ENCODE peak calls at places on chromosomes 5 and 9, in seven cellular contexts. One of them, this sample, is unnamed.

GRCh38 chr9:34646211-34647083 is at the start of gene GALT:
- DNase-seq in uterus: peak
- DNase-seq in cardiac muscle cell: peak
- DNase-seq in fibroblast of lung: peak
- DNase-seq in pancreas: peak
- DNase-seq in dorsolateral prefrontal cortex: peak
- DNase-seq in left ventricle myocardium inferior: peak
- DNase-seq in this sample: peak

GRCh38 chr5:68538886-68539420 is 323.4 kb downstream of the PIK3R1 start:
- DNase-seq in uterus: no peak
- DNase-seq in cardiac muscle cell: no peak
- DNase-seq in fibroblast of lung: no peak
- DNase-seq in pancreas: no peak
- DNase-seq in dorsolateral prefrontal cortex: no peak
- DNase-seq in left ventricle myocardium inferior: no peak
- DNase-seq in this sample: no peak

GRCh38 chr5:107072440-107072839 is 598.3 kb downstream of the EFNA5 start:
- DNase-seq in uterus: no peak
- DNase-seq in cardiac muscle cell: no peak
- DNase-seq in fibroblast of lung: peak
- DNase-seq in pancreas: no peak
- DNase-seq in dorsolateral prefrontal cortex: no peak
- DNase-seq in left ventricle myocardium inferior: no peak
- DNase-seq in this sample: no peak

GRCh38 chr9:105510024-105510423 is 47.9 kb upstream of the FKTN start:
- DNase-seq in uterus: no peak
- DNase-seq in cardiac muscle cell: no peak
- DNase-seq in fibroblast of lung: peak
- DNase-seq in pancreas: no peak
- DNase-seq in dorsolateral prefrontal cortex: no peak
- DNase-seq in left ventricle myocardium inferior: no peak
- DNase-seq in this sample: no peak

GRCh38 chr5:179621551-179621971 is 1.9 kb downstream of the HNRNPH1 start:
- DNase-seq in uterus: no peak
- DNase-seq in cardiac muscle cell: no peak
- DNase-seq in fibroblast of lung: no peak
- DNase-seq in pancreas: no peak
- DNase-seq in dorsolateral prefrontal cortex: no peak
- DNase-seq in left ventricle myocardium inferior: no peak
- DNase-seq in this sample: no peak

GRCh38 chr5:121019112-121019511 is 555.0 kb downstream of the PRR16 start:
- DNase-seq in uterus: no peak
- DNase-seq in cardiac muscle cell: no peak
- DNase-seq in fibroblast of lung: peak
- DNase-seq in pancreas: no peak
- DNase-seq in dorsolateral prefrontal cortex: no peak
- DNase-seq in left ventricle myocardium inferior: no peak
- DNase-seq in this sample: no peak

GRCh38 chr5:37739817-37740261 is 100.0 kb downstream of the GDNF start:
- DNase-seq in uterus: no peak
- DNase-seq in cardiac muscle cell: no peak
- DNase-seq in fibroblast of lung: peak
- DNase-seq in pancreas: no peak
- DNase-seq in dorsolateral prefrontal cortex: no peak
- DNase-seq in left ventricle myocardium inferior: no peak
- DNase-seq in this sample: no peak

GRCh38 chr5:173315495-173316352 is 12.5 kb downstream of the STC2 start:
- DNase-seq in uterus: peak
- DNase-seq in cardiac muscle cell: peak
- DNase-seq in fibroblast of lung: peak
- DNase-seq in pancreas: peak
- DNase-seq in dorsolateral prefrontal cortex: no peak
- DNase-seq in left ventricle myocardium inferior: no peak
- DNase-seq in this sample: no peak

GRCh38 chr9:71774917-71775316 is 6.6 kb upstream of the CEMIP2 start:
- DNase-seq in uterus: no peak
- DNase-seq in cardiac muscle cell: no peak
- DNase-seq in fibroblast of lung: no peak
- DNase-seq in pancreas: no peak
- DNase-seq in dorsolateral prefrontal cortex: no peak
- DNase-seq in left ventricle myocardium inferior: no peak
- DNase-seq in this sample: no peak

GRCh38 chr5:55176176-55176818 is 3.3 kb upstream of the CDC20B start:
- DNase-seq in uterus: no peak
- DNase-seq in cardiac muscle cell: peak
- DNase-seq in fibroblast of lung: no peak
- DNase-seq in pancreas: peak
- DNase-seq in dorsolateral prefrontal cortex: no peak
- DNase-seq in left ventricle myocardium inferior: peak
- DNase-seq in this sample: no peak

GRCh38 chr9:93655621-93656425 is 79.4 kb downstream of the PHF2 start:
- DNase-seq in uterus: no peak
- DNase-seq in cardiac muscle cell: no peak
- DNase-seq in fibroblast of lung: no peak
- DNase-seq in pancreas: no peak
- DNase-seq in dorsolateral prefrontal cortex: peak
- DNase-seq in left ventricle myocardium inferior: peak
- DNase-seq in this sample: no peak

GRCh38 chr5:111478266-111478665 is 34.1 kb downstream of the STARD4 start:
- DNase-seq in uterus: no peak
- DNase-seq in cardiac muscle cell: no peak
- DNase-seq in fibroblast of lung: no peak
- DNase-seq in pancreas: no peak
- DNase-seq in dorsolateral prefrontal cortex: no peak
- DNase-seq in left ventricle myocardium inferior: no peak
- DNase-seq in this sample: no peak

GRCh38 chr5:134051305-134051704 is 46.5 kb upstream of the VDAC1 start:
- DNase-seq in uterus: no peak
- DNase-seq in cardiac muscle cell: no peak
- DNase-seq in fibroblast of lung: no peak
- DNase-seq in pancreas: no peak
- DNase-seq in dorsolateral prefrontal cortex: no peak
- DNase-seq in left ventricle myocardium inferior: no peak
- DNase-seq in this sample: no peak

GRCh38 chr5:32600057-32600622 is 14.8 kb downstream of the SUB1 start:
- DNase-seq in uterus: no peak
- DNase-seq in cardiac muscle cell: no peak
- DNase-seq in fibroblast of lung: peak
- DNase-seq in pancreas: no peak
- DNase-seq in dorsolateral prefrontal cortex: no peak
- DNase-seq in left ventricle myocardium inferior: no peak
- DNase-seq in this sample: no peak

GRCh38 chr5:36158144-36158543 is 6.2 kb downstream of the SKP2 start:
- DNase-seq in uterus: no peak
- DNase-seq in cardiac muscle cell: peak
- DNase-seq in fibroblast of lung: peak
- DNase-seq in pancreas: no peak
- DNase-seq in dorsolateral prefrontal cortex: no peak
- DNase-seq in left ventricle myocardium inferior: no peak
- DNase-seq in this sample: no peak

GRCh38 chr9:7180247-7180646 is 422.5 kb downstream of the KDM4C start:
- DNase-seq in uterus: no peak
- DNase-seq in cardiac muscle cell: no peak
- DNase-seq in fibroblast of lung: no peak
- DNase-seq in pancreas: no peak
- DNase-seq in dorsolateral prefrontal cortex: no peak
- DNase-seq in left ventricle myocardium inferior: no peak
- DNase-seq in this sample: no peak

GRCh38 chr9:120909904-120910303 is 16.7 kb downstream of the TRAF1 start:
- DNase-seq in uterus: no peak
- DNase-seq in cardiac muscle cell: no peak
- DNase-seq in fibroblast of lung: no peak
- DNase-seq in pancreas: no peak
- DNase-seq in dorsolateral prefrontal cortex: no peak
- DNase-seq in left ventricle myocardium inferior: no peak
- DNase-seq in this sample: no peak

GRCh38 chr9:95134457-95134881 is 183.0 kb downstream of the FANCC start:
- DNase-seq in uterus: no peak
- DNase-seq in cardiac muscle cell: no peak
- DNase-seq in fibroblast of lung: no peak
- DNase-seq in pancreas: no peak
- DNase-seq in dorsolateral prefrontal cortex: no peak
- DNase-seq in left ventricle myocardium inferior: no peak
- DNase-seq in this sample: no peak

GRCh38 chr9:84928419-84928818 is 258.9 kb downstream of the NTRK2 start:
- DNase-seq in uterus: no peak
- DNase-seq in cardiac muscle cell: no peak
- DNase-seq in fibroblast of lung: no peak
- DNase-seq in pancreas: no peak
- DNase-seq in dorsolateral prefrontal cortex: no peak
- DNase-seq in left ventricle myocardium inferior: no peak
- DNase-seq in this sample: no peak

GRCh38 chr9:7510209-7510608 is 289.4 kb downstream of the DMAC1 start:
- DNase-seq in uterus: no peak
- DNase-seq in cardiac muscle cell: no peak
- DNase-seq in fibroblast of lung: no peak
- DNase-seq in pancreas: no peak
- DNase-seq in dorsolateral prefrontal cortex: no peak
- DNase-seq in left ventricle myocardium inferior: no peak
- DNase-seq in this sample: no peak

DNA sequence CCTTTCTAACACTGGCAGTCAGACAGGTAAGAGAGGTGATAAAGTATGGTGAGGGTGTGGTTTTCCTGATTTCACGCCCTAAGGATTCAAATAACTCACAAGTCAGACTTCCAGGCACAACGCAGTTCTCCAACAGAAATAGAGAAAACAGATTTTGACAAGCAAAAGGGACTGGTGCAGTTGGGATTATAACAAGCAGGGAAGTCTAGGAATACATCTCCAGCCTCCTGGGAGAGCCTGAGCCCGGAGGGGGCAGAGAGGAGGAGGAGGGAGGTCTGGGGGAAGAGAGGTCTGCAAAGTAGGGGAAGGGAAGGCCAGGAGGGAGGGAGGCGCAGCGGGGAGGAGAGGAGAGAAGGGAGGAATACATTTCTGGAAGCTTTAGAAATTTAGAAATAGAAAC is 1.6 kb downstream of the CMBL start:
- DNase-seq in uterus: no peak
- DNase-seq in cardiac muscle cell: no peak
- DNase-seq in fibroblast of lung: no peak
- DNase-seq in pancreas: no peak
- DNase-seq in dorsolateral prefrontal cortex: no peak
- DNase-seq in left ventricle myocardium inferior: no peak
- DNase-seq in this sample: no peak
- H3K27ac ChIP-seq in uterus: no peak
- H3K27ac ChIP-seq in cardiac muscle cell: no peak
- H3K27ac ChIP-seq in fibroblast of lung: no peak
- H3K27ac ChIP-seq in pancreas: peak
- H3K27ac ChIP-seq in dorsolateral prefrontal cortex: no peak
- H3K27ac ChIP-seq in left ventricle myocardium inferior: peak
- H3K27ac ChIP-seq in this sample: no peak

DNA sequence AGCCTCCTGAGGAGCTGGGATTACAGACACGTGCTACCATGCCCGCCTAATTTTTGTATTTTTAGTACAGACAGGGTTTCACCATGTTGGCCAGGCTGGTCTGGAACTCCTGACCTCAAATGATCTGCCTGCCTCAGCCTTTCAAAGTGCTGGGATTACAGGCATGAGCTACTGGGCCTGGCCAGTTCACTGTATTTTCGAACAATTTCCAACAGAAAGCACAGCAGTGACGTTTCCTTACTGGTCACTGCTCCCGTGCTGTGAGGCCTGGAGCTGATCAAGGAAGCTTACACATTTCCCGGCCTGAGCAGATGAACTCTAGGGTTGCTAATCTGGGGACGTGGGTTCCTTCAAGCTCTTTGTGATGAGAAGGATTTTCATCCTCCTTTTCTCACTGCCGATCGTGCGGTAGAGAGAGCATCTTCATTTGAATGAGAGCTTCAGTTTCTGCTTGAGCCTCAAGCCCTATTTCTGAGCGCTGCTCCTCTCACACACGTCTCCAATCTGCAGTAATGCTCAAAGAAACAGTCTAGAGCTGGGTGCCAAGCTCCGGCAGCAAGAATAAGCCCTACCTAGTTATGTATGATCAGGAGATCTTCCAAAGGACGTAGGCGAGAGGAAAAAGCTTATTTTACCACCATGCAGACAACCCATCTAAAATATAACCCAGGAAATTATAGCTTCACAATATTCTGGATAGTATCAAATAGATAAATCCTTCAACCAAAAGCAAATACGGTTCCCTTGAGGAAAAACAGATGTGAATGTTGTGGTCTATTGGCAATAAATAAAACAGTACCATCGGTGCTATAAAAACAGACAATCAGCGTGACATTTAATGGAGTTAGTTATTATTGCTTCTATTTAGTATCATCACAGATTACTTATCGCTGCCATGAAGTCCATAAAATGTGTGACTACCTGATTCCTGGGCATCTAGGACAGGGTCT is 7.3 kb upstream of the SPATA24 start:
- DNase-seq in uterus: peak
- DNase-seq in cardiac muscle cell: no peak
- DNase-seq in fibroblast of lung: no peak
- DNase-seq in pancreas: no peak
- DNase-seq in dorsolateral prefrontal cortex: no peak
- DNase-seq in left ventricle myocardium inferior: no peak
- DNase-seq in this sample: no peak
- H3K27ac ChIP-seq in uterus: peak
- H3K27ac ChIP-seq in cardiac muscle cell: peak
- H3K27ac ChIP-seq in fibroblast of lung: no peak
- H3K27ac ChIP-seq in pancreas: no peak
- H3K27ac ChIP-seq in dorsolateral prefrontal cortex: peak
- H3K27ac ChIP-seq in left ventricle myocardium inferior: peak
- H3K27ac ChIP-seq in this sample: no peak

GRCh38 chr5:13692172-13692571 is 252.3 kb downstream of the DNAH5 start:
- DNase-seq in uterus: no peak
- DNase-seq in cardiac muscle cell: no peak
- DNase-seq in fibroblast of lung: no peak
- DNase-seq in pancreas: no peak
- DNase-seq in dorsolateral prefrontal cortex: no peak
- DNase-seq in left ventricle myocardium inferior: no peak
- DNase-seq in this sample: no peak
- H3K27ac ChIP-seq in uterus: no peak
- H3K27ac ChIP-seq in cardiac muscle cell: no peak
- H3K27ac ChIP-seq in fibroblast of lung: no peak
- H3K27ac ChIP-seq in pancreas: no peak
- H3K27ac ChIP-seq in dorsolateral prefrontal cortex: no peak
- H3K27ac ChIP-seq in left ventricle myocardium inferior: no peak
- H3K27ac ChIP-seq in this sample: no peak

GRCh38 chr9:16126042-16126441 is 573.2 kb downstream of the CCDC171 start:
- DNase-seq in uterus: no peak
- DNase-seq in cardiac muscle cell: no peak
- DNase-seq in fibroblast of lung: peak
- DNase-seq in pancreas: no peak
- DNase-seq in dorsolateral prefrontal cortex: no peak
- DNase-seq in left ventricle myocardium inferior: no peak
- DNase-seq in this sample: no peak

GRCh38 chr9:16121593-16121992 is 568.8 kb downstream of the CCDC171 start:
- DNase-seq in uterus: no peak
- DNase-seq in cardiac muscle cell: no peak
- DNase-seq in fibroblast of lung: peak
- DNase-seq in pancreas: no peak
- DNase-seq in dorsolateral prefrontal cortex: no peak
- DNase-seq in left ventricle myocardium inferior: no peak
- DNase-seq in this sample: no peak

GRCh38 chr9:16121168-16121567 is 568.3 kb downstream of the CCDC171 start:
- DNase-seq in uterus: no peak
- DNase-seq in cardiac muscle cell: no peak
- DNase-seq in fibroblast of lung: no peak
- DNase-seq in pancreas: no peak
- DNase-seq in dorsolateral prefrontal cortex: no peak
- DNase-seq in left ventricle myocardium inferior: no peak
- DNase-seq in this sample: no peak

GRCh38 chr9:16128003-16128402 is 575.2 kb downstream of the CCDC171 start:
- DNase-seq in uterus: no peak
- DNase-seq in cardiac muscle cell: no peak
- DNase-seq in fibroblast of lung: no peak
- DNase-seq in pancreas: no peak
- DNase-seq in dorsolateral prefrontal cortex: no peak
- DNase-seq in left ventricle myocardium inferior: no peak
- DNase-seq in this sample: no peak

GRCh38 chr9:16125637-16126036 is 572.8 kb downstream of the CCDC171 start:
- DNase-seq in uterus: no peak
- DNase-seq in cardiac muscle cell: no peak
- DNase-seq in fibroblast of lung: peak
- DNase-seq in pancreas: no peak
- DNase-seq in dorsolateral prefrontal cortex: no peak
- DNase-seq in left ventricle myocardium inferior: no peak
- DNase-seq in this sample: no peak
- H3K27ac ChIP-seq in uterus: peak
- H3K27ac ChIP-seq in cardiac muscle cell: no peak
- H3K27ac ChIP-seq in fibroblast of lung: no peak
- H3K27ac ChIP-seq in pancreas: no peak
- H3K27ac ChIP-seq in dorsolateral prefrontal cortex: no peak
- H3K27ac ChIP-seq in left ventricle myocardium inferior: no peak
- H3K27ac ChIP-seq in this sample: no peak

This sample was measured in CD4-positive, alpha-beta T cell.